ENCODE peak calls at places on chromosomes 4 and X, in nine cellular contexts. One of them, this sample, is unnamed.

GRCh38 chr4:158606969-158607368 is 64.7 kb downstream of the C4orf46 start:
- DNase-seq in tibial nerve: no peak
- DNase-seq in body of pancreas: no peak
- DNase-seq in uterus: no peak
- DNase-seq in HCT116: no peak
- DNase-seq in IMR-90: no peak
- DNase-seq in thyroid gland: no peak
- DNase-seq in heart left ventricle: no peak
- DNase-seq in upper lobe of left lung: no peak
- DNase-seq in this sample: no peak

GRCh38 chr4:148112231-148112982 is 329.8 kb downstream of the NR3C2 start:
- DNase-seq in tibial nerve: no peak
- DNase-seq in body of pancreas: no peak
- DNase-seq in uterus: no peak
- DNase-seq in HCT116: no peak
- DNase-seq in IMR-90: peak
- DNase-seq in thyroid gland: no peak
- DNase-seq in heart left ventricle: no peak
- DNase-seq in upper lobe of left lung: no peak
- DNase-seq in this sample: no peak

GRCh38 chr4:81506731-81507130 is 35.0 kb upstream of the RASGEF1B start:
- DNase-seq in tibial nerve: no peak
- DNase-seq in body of pancreas: no peak
- DNase-seq in uterus: no peak
- DNase-seq in HCT116: no peak
- DNase-seq in IMR-90: no peak
- DNase-seq in thyroid gland: no peak
- DNase-seq in heart left ventricle: no peak
- DNase-seq in upper lobe of left lung: no peak
- DNase-seq in this sample: no peak

GRCh38 chrX:31333181-31333831 is 261.5 kb upstream of the FTHL17 start:
- DNase-seq in tibial nerve: no peak
- DNase-seq in body of pancreas: no peak
- DNase-seq in uterus: no peak
- DNase-seq in HCT116: no peak
- DNase-seq in IMR-90: peak
- DNase-seq in thyroid gland: no peak
- DNase-seq in heart left ventricle: no peak
- DNase-seq in upper lobe of left lung: no peak
- DNase-seq in this sample: no peak

GRCh38 chrX:148530464-148531077 is 30.2 kb downstream of the AFF2 start:
- DNase-seq in tibial nerve: no peak
- DNase-seq in body of pancreas: peak
- DNase-seq in uterus: no peak
- DNase-seq in HCT116: no peak
- DNase-seq in IMR-90: peak
- DNase-seq in thyroid gland: peak
- DNase-seq in heart left ventricle: no peak
- DNase-seq in upper lobe of left lung: no peak
- DNase-seq in this sample: no peak

GRCh38 chr4:37693450-37694190 is 7.4 kb upstream of the RELL1 start:
- DNase-seq in tibial nerve: no peak
- DNase-seq in body of pancreas: no peak
- DNase-seq in uterus: no peak
- DNase-seq in HCT116: no peak
- DNase-seq in IMR-90: peak
- DNase-seq in thyroid gland: no peak
- DNase-seq in heart left ventricle: no peak
- DNase-seq in upper lobe of left lung: no peak
- DNase-seq in this sample: no peak

GRCh38 chr4:89493367-89493766 is 185.8 kb upstream of the GPRIN3 start:
- DNase-seq in tibial nerve: no peak
- DNase-seq in body of pancreas: no peak
- DNase-seq in uterus: no peak
- DNase-seq in HCT116: no peak
- DNase-seq in IMR-90: no peak
- DNase-seq in thyroid gland: no peak
- DNase-seq in heart left ventricle: no peak
- DNase-seq in upper lobe of left lung: no peak
- DNase-seq in this sample: no peak

GRCh38 chr4:182492456-182492855 is 249.3 kb downstream of the TENM3 start:
- DNase-seq in tibial nerve: no peak
- DNase-seq in body of pancreas: no peak
- DNase-seq in uterus: no peak
- DNase-seq in HCT116: no peak
- DNase-seq in IMR-90: peak
- DNase-seq in thyroid gland: no peak
- DNase-seq in heart left ventricle: no peak
- DNase-seq in upper lobe of left lung: no peak
- DNase-seq in this sample: no peak

GRCh38 chr4:101833455-101833854 is 42.9 kb downstream of the BANK1 start:
- DNase-seq in tibial nerve: no peak
- DNase-seq in body of pancreas: no peak
- DNase-seq in uterus: no peak
- DNase-seq in HCT116: no peak
- DNase-seq in IMR-90: no peak
- DNase-seq in thyroid gland: no peak
- DNase-seq in heart left ventricle: no peak
- DNase-seq in upper lobe of left lung: no peak
- DNase-seq in this sample: no peak

GRCh38 chr4:108881190-108881589 is 118.3 kb upstream of the ETNPPL start:
- DNase-seq in tibial nerve: no peak
- DNase-seq in body of pancreas: no peak
- DNase-seq in uterus: no peak
- DNase-seq in HCT116: no peak
- DNase-seq in IMR-90: peak
- DNase-seq in thyroid gland: no peak
- DNase-seq in heart left ventricle: no peak
- DNase-seq in upper lobe of left lung: no peak
- DNase-seq in this sample: no peak

GRCh38 chr4:6294705-6295421 is 25.2 kb downstream of the WFS1 start:
- DNase-seq in tibial nerve: no peak
- DNase-seq in body of pancreas: no peak
- DNase-seq in uterus: no peak
- DNase-seq in HCT116: no peak
- DNase-seq in IMR-90: no peak
- DNase-seq in thyroid gland: no peak
- DNase-seq in heart left ventricle: no peak
- DNase-seq in upper lobe of left lung: no peak
- DNase-seq in this sample: no peak

GRCh38 chrX:134572816-134573682 is 85.2 kb downstream of the PLAC1 start:
- DNase-seq in tibial nerve: no peak
- DNase-seq in body of pancreas: no peak
- DNase-seq in uterus: no peak
- DNase-seq in HCT116: peak
- DNase-seq in IMR-90: peak
- DNase-seq in thyroid gland: no peak
- DNase-seq in heart left ventricle: no peak
- DNase-seq in upper lobe of left lung: no peak
- DNase-seq in this sample: no peak

GRCh38 chr4:8891646-8892555 is 20.3 kb upstream of the HMX1 start:
- DNase-seq in tibial nerve: no peak
- DNase-seq in body of pancreas: no peak
- DNase-seq in uterus: no peak
- DNase-seq in HCT116: no peak
- DNase-seq in IMR-90: no peak
- DNase-seq in thyroid gland: no peak
- DNase-seq in heart left ventricle: no peak
- DNase-seq in upper lobe of left lung: no peak
- DNase-seq in this sample: no peak

GRCh38 chr4:80268081-80268823 is 1.8 kb downstream of the FGF5 start:
- DNase-seq in tibial nerve: no peak
- DNase-seq in body of pancreas: no peak
- DNase-seq in uterus: no peak
- DNase-seq in HCT116: no peak
- DNase-seq in IMR-90: peak
- DNase-seq in thyroid gland: no peak
- DNase-seq in heart left ventricle: no peak
- DNase-seq in upper lobe of left lung: no peak
- DNase-seq in this sample: no peak

GRCh38 chrX:77953300-77953699 is 16.1 kb downstream of the PGAM4 start:
- DNase-seq in tibial nerve: no peak
- DNase-seq in body of pancreas: no peak
- DNase-seq in uterus: no peak
- DNase-seq in HCT116: no peak
- DNase-seq in IMR-90: peak
- DNase-seq in thyroid gland: no peak
- DNase-seq in heart left ventricle: no peak
- DNase-seq in upper lobe of left lung: no peak
- DNase-seq in this sample: no peak

GRCh38 chrX:34653811-34654210 is 3.3 kb downstream of the TMEM47 start:
- DNase-seq in tibial nerve: no peak
- DNase-seq in body of pancreas: no peak
- DNase-seq in uterus: no peak
- DNase-seq in HCT116: no peak
- DNase-seq in IMR-90: no peak
- DNase-seq in thyroid gland: no peak
- DNase-seq in heart left ventricle: no peak
- DNase-seq in upper lobe of left lung: no peak
- DNase-seq in this sample: no peak

GRCh38 chr4:138438608-138439007 is 196.5 kb upstream of the SLC7A11 start:
- DNase-seq in tibial nerve: no peak
- DNase-seq in body of pancreas: no peak
- DNase-seq in uterus: no peak
- DNase-seq in HCT116: no peak
- DNase-seq in IMR-90: peak
- DNase-seq in thyroid gland: no peak
- DNase-seq in heart left ventricle: no peak
- DNase-seq in upper lobe of left lung: no peak
- DNase-seq in this sample: no peak

GRCh38 chr4:118680808-118681207 is 4.4 kb upstream of the METTL14 start:
- DNase-seq in tibial nerve: no peak
- DNase-seq in body of pancreas: no peak
- DNase-seq in uterus: no peak
- DNase-seq in HCT116: no peak
- DNase-seq in IMR-90: no peak
- DNase-seq in thyroid gland: no peak
- DNase-seq in heart left ventricle: no peak
- DNase-seq in upper lobe of left lung: no peak
- DNase-seq in this sample: no peak

DNA sequence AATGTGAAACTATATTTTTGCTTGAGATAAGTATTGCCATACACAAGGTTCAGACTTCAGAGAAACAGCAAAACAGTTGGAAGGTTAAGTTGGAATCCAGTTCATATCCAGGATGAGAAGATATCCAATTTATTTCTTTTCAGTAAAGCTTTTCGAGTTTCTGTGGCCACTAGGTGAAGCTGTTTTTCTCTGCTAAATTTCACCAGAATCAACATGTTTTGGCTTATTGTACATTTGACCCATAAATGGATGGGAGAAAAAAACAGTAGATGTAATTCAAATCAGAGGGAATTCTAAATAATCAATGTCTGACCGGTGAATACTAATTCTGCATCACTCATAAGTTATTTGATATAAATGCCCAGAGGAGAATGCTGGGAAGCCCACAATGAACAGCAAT is 9.1 kb upstream of the METTL14 start:
- DNase-seq in tibial nerve: no peak
- DNase-seq in body of pancreas: no peak
- DNase-seq in uterus: no peak
- DNase-seq in HCT116: no peak
- DNase-seq in IMR-90: no peak
- DNase-seq in thyroid gland: no peak
- DNase-seq in heart left ventricle: no peak
- DNase-seq in upper lobe of left lung: no peak
- DNase-seq in this sample: no peak
- TF ChIP-seq POLR2A in tibial nerve: no peak
- TF ChIP-seq POLR2A in body of pancreas: no peak
- TF ChIP-seq POLR2A in uterus: no peak
- TF ChIP-seq POLR2A in HCT116: no peak
- TF ChIP-seq POLR2A in IMR-90: no peak
- TF ChIP-seq POLR2A in thyroid gland: no peak
- TF ChIP-seq POLR2A in heart left ventricle: no peak
- TF ChIP-seq POLR2A in upper lobe of left lung: no peak
- TF ChIP-seq POLR2A in this sample: no peak

GRCh38 chrX:112840382-112841113 is at the start of gene AMOT:
- DNase-seq in tibial nerve: peak
- DNase-seq in body of pancreas: peak
- DNase-seq in uterus: peak
- DNase-seq in HCT116: peak
- DNase-seq in IMR-90: peak
- DNase-seq in thyroid gland: peak
- DNase-seq in heart left ventricle: peak
- DNase-seq in upper lobe of left lung: peak
- DNase-seq in this sample: peak
- TF ChIP-seq POLR2A in tibial nerve: no peak
- TF ChIP-seq POLR2A in body of pancreas: peak
- TF ChIP-seq POLR2A in uterus: peak
- TF ChIP-seq POLR2A in HCT116: no peak
- TF ChIP-seq POLR2A in IMR-90: no peak
- TF ChIP-seq POLR2A in thyroid gland: peak
- TF ChIP-seq POLR2A in heart left ventricle: peak
- TF ChIP-seq POLR2A in upper lobe of left lung: no peak
- TF ChIP-seq POLR2A in this sample: no peak

GRCh38 chr4:186134254-186134653 is 29.8 kb downstream of the FAM149A start:
- DNase-seq in tibial nerve: no peak
- DNase-seq in body of pancreas: no peak
- DNase-seq in uterus: no peak
- DNase-seq in HCT116: no peak
- DNase-seq in IMR-90: no peak
- DNase-seq in thyroid gland: no peak
- DNase-seq in heart left ventricle: no peak
- DNase-seq in upper lobe of left lung: no peak
- DNase-seq in this sample: no peak
- TF ChIP-seq POLR2A in tibial nerve: no peak
- TF ChIP-seq POLR2A in body of pancreas: no peak
- TF ChIP-seq POLR2A in uterus: no peak
- TF ChIP-seq POLR2A in HCT116: no peak
- TF ChIP-seq POLR2A in IMR-90: no peak
- TF ChIP-seq POLR2A in thyroid gland: no peak
- TF ChIP-seq POLR2A in heart left ventricle: no peak
- TF ChIP-seq POLR2A in upper lobe of left lung: no peak
- TF ChIP-seq POLR2A in this sample: no peak

DNA sequence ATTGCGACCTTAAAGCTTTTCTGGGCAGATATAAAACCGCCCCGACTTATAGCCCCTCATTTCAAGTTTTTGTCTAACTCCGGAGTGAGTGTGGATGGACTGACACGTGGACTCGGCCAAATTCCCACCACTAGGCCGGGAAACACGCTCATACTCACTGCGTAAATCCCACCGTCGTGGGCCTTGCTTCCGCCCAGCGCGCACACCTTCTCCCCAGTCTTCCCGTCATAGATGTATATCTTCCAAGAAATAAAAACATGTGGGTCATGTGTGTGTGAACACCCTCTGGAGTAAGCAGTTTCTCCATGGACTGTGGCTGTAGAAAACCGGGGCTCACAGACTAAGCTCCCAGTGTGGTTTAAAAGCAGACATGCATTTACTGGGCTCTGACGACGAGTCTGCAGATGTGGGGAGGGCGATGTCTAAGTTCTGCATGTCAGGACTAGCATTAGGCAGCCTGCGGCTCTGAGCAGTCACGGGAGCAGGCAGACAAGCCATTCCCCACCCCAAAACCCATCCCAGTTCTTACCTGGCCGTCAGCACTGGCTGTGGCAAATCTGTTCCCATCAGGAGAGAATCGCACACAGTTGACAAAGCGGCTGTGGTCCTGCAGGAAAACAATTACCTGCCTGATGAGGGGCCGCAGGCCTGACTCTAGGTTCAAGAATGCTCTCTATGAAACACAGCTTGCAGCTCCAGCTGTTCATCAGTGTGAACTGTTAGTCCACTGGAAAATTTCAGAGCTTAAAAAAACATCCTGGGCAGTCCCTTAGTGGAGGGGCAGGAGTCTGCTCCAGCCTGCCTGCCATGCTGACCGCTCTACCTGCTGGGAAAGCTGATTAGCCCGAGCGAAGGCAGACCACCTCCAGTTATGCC is 28.2 kb downstream of the WDR1 start:
- DNase-seq in tibial nerve: no peak
- DNase-seq in body of pancreas: no peak
- DNase-seq in uterus: no peak
- DNase-seq in HCT116: no peak
- DNase-seq in IMR-90: no peak
- DNase-seq in thyroid gland: no peak
- DNase-seq in heart left ventricle: peak
- DNase-seq in upper lobe of left lung: no peak
- DNase-seq in this sample: no peak
- TF ChIP-seq POLR2A in tibial nerve: no peak
- TF ChIP-seq POLR2A in body of pancreas: no peak
- TF ChIP-seq POLR2A in uterus: no peak
- TF ChIP-seq POLR2A in HCT116: no peak
- TF ChIP-seq POLR2A in IMR-90: no peak
- TF ChIP-seq POLR2A in thyroid gland: no peak
- TF ChIP-seq POLR2A in heart left ventricle: no peak
- TF ChIP-seq POLR2A in upper lobe of left lung: no peak
- TF ChIP-seq POLR2A in this sample: no peak

This sample was measured in right lobe of liver.